ENCODE peak calls at places on chromosome X, in seven cellular contexts. One of them, this sample, is unnamed.

GRCh38 chrX:153519569-153520285 is 2.3 kb downstream of the ATP2B3 start:
- DNase-seq in left ventricle myocardium inferior: no peak
- DNase-seq in HFF-Myc: no peak
- DNase-seq in GM12865: no peak
- DNase-seq in upper lobe of right lung: no peak
- DNase-seq in psoas muscle: no peak
- DNase-seq in Peyer's patch: no peak
- DNase-seq in this sample: no peak

GRCh38 chrX:41275661-41276609 is 58.0 kb upstream of the DDX3X start:
- DNase-seq in HFF-Myc: peak
- DNase-seq in psoas muscle: peak
- DNase-seq in GM12865: peak
- DNase-seq in left ventricle myocardium inferior: peak
- DNase-seq in upper lobe of right lung: peak
- DNase-seq in Peyer's patch: peak
- DNase-seq in this sample: peak

GRCh38 chrX:28851871-28852270 is 264.6 kb downstream of the IL1RAPL1 start:
- DNase-seq in psoas muscle: no peak
- DNase-seq in Peyer's patch: no peak
- DNase-seq in upper lobe of right lung: no peak
- DNase-seq in left ventricle myocardium inferior: no peak
- DNase-seq in GM12865: no peak
- DNase-seq in HFF-Myc: no peak
- DNase-seq in this sample: no peak

GRCh38 chrX:121103381-121103780 is 56.0 kb downstream of the GLUD2 start:
- DNase-seq in left ventricle myocardium inferior: no peak
- DNase-seq in GM12865: no peak
- DNase-seq in upper lobe of right lung: no peak
- DNase-seq in Peyer's patch: no peak
- DNase-seq in psoas muscle: no peak
- DNase-seq in HFF-Myc: no peak
- DNase-seq in this sample: no peak

GRCh38 chrX:150848914-150849365 is 49.5 kb downstream of the CD99L2 start:
- DNase-seq in psoas muscle: no peak
- DNase-seq in HFF-Myc: no peak
- DNase-seq in Peyer's patch: no peak
- DNase-seq in upper lobe of right lung: peak
- DNase-seq in left ventricle myocardium inferior: no peak
- DNase-seq in GM12865: no peak
- DNase-seq in this sample: peak

GRCh38 chrX:9644335-9644734 is 121.3 kb downstream of the GPR143 start:
- DNase-seq in psoas muscle: no peak
- DNase-seq in upper lobe of right lung: no peak
- DNase-seq in HFF-Myc: no peak
- DNase-seq in GM12865: peak
- DNase-seq in left ventricle myocardium inferior: no peak
- DNase-seq in Peyer's patch: no peak
- DNase-seq in this sample: no peak

GRCh38 chrX:110568396-110568795 is 209.7 kb downstream of the RTL9 start:
- DNase-seq in Peyer's patch: no peak
- DNase-seq in left ventricle myocardium inferior: no peak
- DNase-seq in HFF-Myc: no peak
- DNase-seq in psoas muscle: no peak
- DNase-seq in upper lobe of right lung: no peak
- DNase-seq in GM12865: no peak
- DNase-seq in this sample: no peak

GRCh38 chrX:100745806-100746537 is 14.1 kb upstream of the SYTL4 start:
- DNase-seq in left ventricle myocardium inferior: no peak
- DNase-seq in HFF-Myc: no peak
- DNase-seq in psoas muscle: no peak
- DNase-seq in Peyer's patch: peak
- DNase-seq in upper lobe of right lung: no peak
- DNase-seq in GM12865: no peak
- DNase-seq in this sample: peak

GRCh38 chrX:10577863-10578262 is 42.5 kb downstream of the MID1 start:
- DNase-seq in GM12865: no peak
- DNase-seq in psoas muscle: no peak
- DNase-seq in Peyer's patch: no peak
- DNase-seq in HFF-Myc: no peak
- DNase-seq in upper lobe of right lung: no peak
- DNase-seq in left ventricle myocardium inferior: no peak
- DNase-seq in this sample: no peak

GRCh38 chrX:84865113-84865512 is 138.6 kb upstream of the APOOL start:
- DNase-seq in GM12865: no peak
- DNase-seq in HFF-Myc: no peak
- DNase-seq in left ventricle myocardium inferior: no peak
- DNase-seq in Peyer's patch: no peak
- DNase-seq in upper lobe of right lung: no peak
- DNase-seq in psoas muscle: no peak
- DNase-seq in this sample: no peak

GRCh38 chrX:153647461-153648357 is 706 bp downstream of the DUSP9 start:
- DNase-seq in upper lobe of right lung: no peak
- DNase-seq in left ventricle myocardium inferior: no peak
- DNase-seq in GM12865: no peak
- DNase-seq in Peyer's patch: peak
- DNase-seq in psoas muscle: peak
- DNase-seq in HFF-Myc: no peak
- DNase-seq in this sample: no peak

GRCh38 chrX:149151805-149152757 is 353.0 kb downstream of the IDS start:
- DNase-seq in psoas muscle: no peak
- DNase-seq in upper lobe of right lung: no peak
- DNase-seq in Peyer's patch: no peak
- DNase-seq in GM12865: peak
- DNase-seq in left ventricle myocardium inferior: no peak
- DNase-seq in HFF-Myc: no peak
- DNase-seq in this sample: no peak

GRCh38 chrX:45031830-45032229 is 158.8 kb downstream of the KDM6A start:
- DNase-seq in upper lobe of right lung: no peak
- DNase-seq in psoas muscle: no peak
- DNase-seq in HFF-Myc: no peak
- DNase-seq in left ventricle myocardium inferior: no peak
- DNase-seq in Peyer's patch: no peak
- DNase-seq in GM12865: no peak
- DNase-seq in this sample: no peak
- TF ChIP-seq CTCF in upper lobe of right lung: no peak
- TF ChIP-seq CTCF in psoas muscle: no peak
- TF ChIP-seq CTCF in HFF-Myc: no peak
- TF ChIP-seq CTCF in left ventricle myocardium inferior: no peak
- TF ChIP-seq CTCF in Peyer's patch: no peak
- TF ChIP-seq CTCF in GM12865: no peak
- TF ChIP-seq CTCF in this sample: no peak

DNA sequence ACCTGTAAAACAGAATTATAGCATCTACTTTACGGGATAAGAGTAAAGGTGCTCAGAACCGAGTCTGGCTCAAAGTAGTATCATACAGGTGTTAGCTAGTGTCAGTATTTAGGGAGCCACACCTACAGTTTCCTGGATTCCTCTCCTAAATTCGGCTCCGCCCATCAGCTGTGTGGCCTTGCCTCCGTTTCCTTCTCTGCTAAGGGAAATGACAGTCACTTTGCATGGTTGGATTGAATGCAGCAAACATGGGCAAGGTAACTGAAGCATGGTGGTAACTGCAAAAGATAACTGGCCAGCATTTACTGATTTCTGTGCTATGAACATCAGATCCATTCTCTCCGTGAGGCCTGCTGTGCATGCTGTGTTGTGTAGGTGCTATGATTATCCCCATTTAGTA is 2.8 kb downstream of the PPP1R3F start:
- DNase-seq in psoas muscle: no peak
- DNase-seq in Peyer's patch: peak
- DNase-seq in HFF-Myc: no peak
- DNase-seq in upper lobe of right lung: no peak
- DNase-seq in left ventricle myocardium inferior: no peak
- DNase-seq in GM12865: no peak
- DNase-seq in this sample: no peak
- H3K4me3 ChIP-seq in psoas muscle: no peak
- H3K4me3 ChIP-seq in Peyer's patch: no peak
- H3K4me3 ChIP-seq in HFF-Myc: no peak
- H3K4me3 ChIP-seq in upper lobe of right lung: no peak
- H3K4me3 ChIP-seq in left ventricle myocardium inferior: peak
- H3K4me3 ChIP-seq in GM12865: no peak
- H3K4me3 ChIP-seq in this sample: no peak

GRCh38 chrX:69126642-69127041 is 38.6 kb downstream of the PJA1 start:
- DNase-seq in Peyer's patch: no peak
- DNase-seq in HFF-Myc: no peak
- DNase-seq in upper lobe of right lung: no peak
- DNase-seq in psoas muscle: no peak
- DNase-seq in GM12865: no peak
- DNase-seq in left ventricle myocardium inferior: no peak
- DNase-seq in this sample: no peak

GRCh38 chrX:69124108-69124507 is 41.1 kb downstream of the PJA1 start:
- DNase-seq in Peyer's patch: no peak
- DNase-seq in psoas muscle: no peak
- DNase-seq in GM12865: no peak
- DNase-seq in left ventricle myocardium inferior: no peak
- DNase-seq in upper lobe of right lung: no peak
- DNase-seq in HFF-Myc: no peak
- DNase-seq in this sample: no peak

GRCh38 chrX:69127466-69127865 is 37.8 kb downstream of the PJA1 start:
- DNase-seq in left ventricle myocardium inferior: no peak
- DNase-seq in upper lobe of right lung: no peak
- DNase-seq in psoas muscle: no peak
- DNase-seq in Peyer's patch: no peak
- DNase-seq in HFF-Myc: no peak
- DNase-seq in GM12865: no peak
- DNase-seq in this sample: no peak

GRCh38 chrX:69123481-69123880 is 41.8 kb downstream of the PJA1 start:
- DNase-seq in HFF-Myc: no peak
- DNase-seq in psoas muscle: no peak
- DNase-seq in left ventricle myocardium inferior: no peak
- DNase-seq in Peyer's patch: no peak
- DNase-seq in upper lobe of right lung: no peak
- DNase-seq in GM12865: no peak
- DNase-seq in this sample: no peak

DNA sequence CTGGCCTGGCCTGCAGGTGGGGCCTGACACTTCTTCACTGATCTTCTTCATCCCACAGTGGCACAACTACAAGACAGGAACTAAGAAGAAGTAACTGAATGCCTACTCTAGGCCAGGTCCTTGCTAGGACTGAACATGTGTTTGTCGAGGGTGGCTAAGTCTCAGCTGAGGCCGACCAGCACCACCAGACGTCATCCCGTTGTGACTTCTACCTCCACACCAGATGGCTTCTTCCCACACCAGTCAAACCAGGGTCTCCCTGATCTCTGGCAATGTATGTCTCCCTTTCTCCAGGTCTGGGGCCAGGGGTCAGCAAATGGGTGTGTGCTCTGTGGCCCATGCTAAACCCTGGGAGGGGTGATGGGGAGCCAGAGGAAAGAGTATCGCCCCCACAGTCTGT is 40.2 kb downstream of the PJA1 start:
- DNase-seq in Peyer's patch: no peak
- DNase-seq in psoas muscle: no peak
- DNase-seq in left ventricle myocardium inferior: no peak
- DNase-seq in upper lobe of right lung: no peak
- DNase-seq in HFF-Myc: no peak
- DNase-seq in GM12865: no peak
- DNase-seq in this sample: no peak
- TF ChIP-seq CTCF in Peyer's patch: no peak
- TF ChIP-seq CTCF in psoas muscle: no peak
- TF ChIP-seq CTCF in left ventricle myocardium inferior: no peak
- TF ChIP-seq CTCF in upper lobe of right lung: no peak
- TF ChIP-seq CTCF in HFF-Myc: no peak
- TF ChIP-seq CTCF in GM12865: no peak
- TF ChIP-seq CTCF in this sample: no peak

GRCh38 chrX:46235778-46236177 is 309.4 kb downstream of the ZNF674 start:
- DNase-seq in left ventricle myocardium inferior: no peak
- DNase-seq in GM12865: no peak
- DNase-seq in upper lobe of right lung: no peak
- DNase-seq in psoas muscle: no peak
- DNase-seq in HFF-Myc: no peak
- DNase-seq in Peyer's patch: no peak
- DNase-seq in this sample: no peak
- H3K4me3 ChIP-seq in left ventricle myocardium inferior: no peak
- H3K4me3 ChIP-seq in GM12865: no peak
- H3K4me3 ChIP-seq in upper lobe of right lung: no peak
- H3K4me3 ChIP-seq in psoas muscle: no peak
- H3K4me3 ChIP-seq in HFF-Myc: no peak
- H3K4me3 ChIP-seq in Peyer's patch: no peak
- H3K4me3 ChIP-seq in this sample: no peak

GRCh38 chrX:104306180-104306579 is 51.4 kb upstream of the ESX1 start:
- DNase-seq in upper lobe of right lung: no peak
- DNase-seq in GM12865: no peak
- DNase-seq in HFF-Myc: no peak
- DNase-seq in Peyer's patch: no peak
- DNase-seq in left ventricle myocardium inferior: no peak
- DNase-seq in psoas muscle: no peak
- DNase-seq in this sample: no peak

GRCh38 chrX:104310657-104311056 is 55.9 kb upstream of the ESX1 start:
- DNase-seq in upper lobe of right lung: no peak
- DNase-seq in GM12865: no peak
- DNase-seq in left ventricle myocardium inferior: no peak
- DNase-seq in HFF-Myc: no peak
- DNase-seq in psoas muscle: no peak
- DNase-seq in Peyer's patch: no peak
- DNase-seq in this sample: no peak

GRCh38 chrX:104309169-104309568 is 54.4 kb upstream of the ESX1 start:
- DNase-seq in upper lobe of right lung: no peak
- DNase-seq in left ventricle myocardium inferior: no peak
- DNase-seq in psoas muscle: no peak
- DNase-seq in Peyer's patch: no peak
- DNase-seq in HFF-Myc: no peak
- DNase-seq in GM12865: no peak
- DNase-seq in this sample: no peak

GRCh38 chrX:104307341-104307740 is 52.6 kb upstream of the ESX1 start:
- DNase-seq in Peyer's patch: no peak
- DNase-seq in HFF-Myc: no peak
- DNase-seq in psoas muscle: no peak
- DNase-seq in left ventricle myocardium inferior: no peak
- DNase-seq in upper lobe of right lung: no peak
- DNase-seq in GM12865: no peak
- DNase-seq in this sample: no peak

GRCh38 chrX:104310084-104310483 is 55.4 kb upstream of the ESX1 start:
- DNase-seq in left ventricle myocardium inferior: no peak
- DNase-seq in Peyer's patch: no peak
- DNase-seq in GM12865: no peak
- DNase-seq in HFF-Myc: no peak
- DNase-seq in psoas muscle: no peak
- DNase-seq in upper lobe of right lung: no peak
- DNase-seq in this sample: no peak
- TF ChIP-seq CTCF in left ventricle myocardium inferior: no peak
- TF ChIP-seq CTCF in Peyer's patch: peak
- TF ChIP-seq CTCF in GM12865: no peak
- TF ChIP-seq CTCF in HFF-Myc: no peak
- TF ChIP-seq CTCF in psoas muscle: no peak
- TF ChIP-seq CTCF in upper lobe of right lung: no peak
- TF ChIP-seq CTCF in this sample: no peak

GRCh38 chrX:57289089-57289488 is 2.6 kb downstream of the FAAH2 start:
- DNase-seq in GM12865: no peak
- DNase-seq in HFF-Myc: no peak
- DNase-seq in left ventricle myocardium inferior: no peak
- DNase-seq in Peyer's patch: no peak
- DNase-seq in upper lobe of right lung: no peak
- DNase-seq in psoas muscle: no peak
- DNase-seq in this sample: no peak
- H3K4me3 ChIP-seq in GM12865: no peak
- H3K4me3 ChIP-seq in HFF-Myc: no peak
- H3K4me3 ChIP-seq in left ventricle myocardium inferior: no peak
- H3K4me3 ChIP-seq in Peyer's patch: no peak
- H3K4me3 ChIP-seq in upper lobe of right lung: no peak
- H3K4me3 ChIP-seq in psoas muscle: no peak
- H3K4me3 ChIP-seq in this sample: no peak